ENCODE peak calls at places on chromosomes 4 and X, in ten cellular contexts. H is cardiac muscle cell, M is anterior cingulate cortex, U is NCI-H226, L is WERI-Rb-1, I is T-helper 9 cell, J is GM13977, O is GOT3, A is foreskin keratinocyte, Y is progenitor cell of endocrine pancreas. V is an unnamed sample.
A peak's percentile ranks its signal among the peaks of the same experiment; 100 is the strongest.

GRCh38 chrX:107154787-107155620 is 36.4 kb upstream of the RBM41 start:
- DNase-seq in H (no peak), M (no peak), U (peak; percentile 7), L (no peak), I (no peak), J (no peak), O (no peak), A (peak; percentile 78), Y (no peak), V (no peak)

GRCh38 chrX:154040307-154040756 is 20.6 kb upstream of the IRAK1 start:
- DNase-seq in H (peak; percentile 84), M (no peak), U (peak; percentile 56), L (no peak), I (no peak), J (no peak), O (no peak), A (peak; percentile 66), Y (no peak), V (no peak)

GRCh38 chrX:68692651-68693050 is 45.2 kb downstream of the STARD8 start:
- DNase-seq in H (no peak), M (no peak), U (peak; percentile 44), L (no peak), I (no peak), J (no peak), O (no peak), A (no peak), Y (no peak), V (no peak)

GRCh38 chrX:134255555-134255954 is 18.6 kb downstream of the CCDC160 start:
- DNase-seq in H (no peak), M (no peak), U (no peak), L (no peak), I (no peak), J (no peak), O (no peak), A (no peak), Y (no peak), V (no peak)

GRCh38 chr4:186935881-186936280 is 212.2 kb upstream of the FAT1 start:
- DNase-seq in H (no peak), M (no peak), U (no peak), L (no peak), I (no peak), J (no peak), O (no peak), A (no peak), Y (no peak), V (no peak)

GRCh38 chr4:26568446-26568994 is 15.4 kb upstream of the TBC1D19 start:
- DNase-seq in H (peak; percentile 58), M (no peak), U (peak; percentile 50), L (no peak), I (no peak), J (no peak), O (no peak), A (peak; percentile 84), Y (no peak), V (no peak)

GRCh38 chr4:138911903-138912713 is 103.5 kb upstream of the NOCT start:
- DNase-seq in H (no peak), M (no peak), U (no peak), L (no peak), I (no peak), J (no peak), O (no peak), A (no peak), Y (no peak), V (no peak)

GRCh38 chrX:41127476-41128192 is 42.4 kb downstream of the USP9X start:
- DNase-seq in H (no peak), M (no peak), U (no peak), L (no peak), I (no peak), J (peak; percentile 20), O (no peak), A (no peak), Y (no peak), V (no peak)

GRCh38 chr4:151315212-151315886 is 10.1 kb downstream of the SH3D19 start:
- DNase-seq in H (peak; percentile 20), M (no peak), U (peak; percentile 23), L (no peak), I (no peak), J (no peak), O (no peak), A (peak; percentile 66), Y (no peak), V (peak; percentile 21)

GRCh38 chr4:25908491-25908901 is 5.5 kb upstream of the SMIM20 start:
- DNase-seq in H (peak; percentile 89), M (no peak), U (peak; percentile 88), L (peak; percentile 48), I (no peak), J (no peak), O (peak; percentile 6), A (peak; percentile 87), Y (no peak), V (no peak)

GRCh38 chr4:93897559-93897958 is 69.0 kb downstream of the ATOH1 start:
- DNase-seq in H (peak; percentile 1), M (no peak), U (no peak), L (no peak), I (no peak), J (no peak), O (no peak), A (no peak), Y (no peak), V (peak; percentile 17)

GRCh38 chr4:124288706-124289486 is 423.6 kb downstream of the ANKRD50 start:
- DNase-seq in H (peak; percentile 77), M (no peak), U (peak; percentile 10), L (no peak), I (no peak), J (no peak), O (no peak), A (no peak), Y (no peak), V (no peak)

GRCh38 chr4:25020240-25020639 is 10.5 kb downstream of the LGI2 start:
- DNase-seq in H (peak; percentile 63), M (no peak), U (peak; percentile 66), L (no peak), I (no peak), J (no peak), O (no peak), A (peak; percentile 76), Y (no peak), V (no peak)

GRCh38 chr4:18007625-18008024 is 13.9 kb downstream of the LCORL start:
- DNase-seq in H (no peak), M (no peak), U (no peak), L (no peak), I (no peak), J (no peak), O (no peak), A (no peak), Y (no peak), V (no peak)

GRCh38 chr4:38894340-38894982 is 26.9 kb downstream of the FAM114A1 start:
- DNase-seq in H (no peak), M (no peak), U (no peak), L (no peak), I (no peak), J (no peak), O (no peak), A (no peak), Y (no peak), V (no peak)

GRCh38 chr4:44806076-44806475 is 79.7 kb upstream of the GNPDA2 start:
- DNase-seq in H (no peak), M (no peak), U (no peak), L (no peak), I (no peak), J (no peak), O (no peak), A (no peak), Y (no peak), V (no peak)

GRCh38 chr4:139633661-139634060 is 32.0 kb upstream of the MGST2 start:
- DNase-seq in H (peak; percentile 57), M (peak; percentile 7), U (no peak), L (peak; percentile 55), I (no peak), J (no peak), O (no peak), A (no peak), Y (no peak), V (peak; percentile 69)

GRCh38 chrX:30865020-30865419 is 24.0 kb downstream of the TAB3 start:
- DNase-seq in H (peak; percentile 5), M (no peak), U (no peak), L (peak; percentile 8), I (no peak), J (no peak), O (no peak), A (no peak), Y (no peak), V (peak; percentile 29)

V was measured in NCI-H82.